ENCODE peak calls at places on chromosomes 12 and 14, in seven cellular contexts. F is K562, O is HCT116, W is HepG2, V is Panc1, B is SK-N-SH, P is H1. D is an unnamed sample.

GRCh38 chr12:89370850-89371249 is 18.5 kb upstream of the DUSP6 start:
- DNase-seq in F (no peak), V (no peak), B (no peak), O (peak), P (no peak), W (no peak), D (no peak)

GRCh38 chr14:20803221-20803620 is 577 bp upstream of the RNASE1 start:
- DNase-seq in W (no peak), O (no peak), B (no peak), P (no peak), F (no peak), V (no peak), D (no peak)

GRCh38 chr12:91577586-91578539 is 395.2 kb upstream of the DCN start:
- DNase-seq in W (no peak), B (peak), F (peak), P (no peak), V (no peak), O (peak), D (no peak)

GRCh38 chr12:8028267-8028666 is 4.2 kb upstream of the FOXJ2 start:
- DNase-seq in O (no peak), P (no peak), F (no peak), W (no peak), V (no peak), B (no peak), D (no peak)

GRCh38 chr14:32142754-32143437 is 58.9 kb upstream of the RNU6-7 start:
- DNase-seq in V (no peak), B (no peak), W (no peak), F (no peak), O (no peak), P (no peak), D (no peak)

GRCh38 chr12:81863406-81863805 is 104.3 kb upstream of the PPFIA2 start:
- DNase-seq in W (no peak), F (no peak), O (no peak), P (no peak), V (no peak), B (no peak), D (no peak)

GRCh38 chr12:22712083-22712482 is 87.1 kb downstream of the ETNK1 start:
- DNase-seq in V (no peak), F (no peak), B (no peak), P (no peak), W (no peak), O (no peak), D (no peak)

GRCh38 chr14:71089974-71090373 is 182.7 kb downstream of the PCNX1 start:
- DNase-seq in V (no peak), P (no peak), B (no peak), W (no peak), F (no peak), O (no peak), D (no peak)

GRCh38 chr14:34258318-34258717 is 203.7 kb downstream of the SPTSSA start:
- DNase-seq in O (no peak), W (no peak), P (no peak), F (no peak), V (no peak), B (no peak), D (no peak)

GRCh38 chr12:50634379-50634778 is 129.5 kb upstream of the ATF1 start:
- DNase-seq in O (no peak), F (no peak), B (no peak), P (no peak), W (no peak), V (no peak), D (no peak)

DNA sequence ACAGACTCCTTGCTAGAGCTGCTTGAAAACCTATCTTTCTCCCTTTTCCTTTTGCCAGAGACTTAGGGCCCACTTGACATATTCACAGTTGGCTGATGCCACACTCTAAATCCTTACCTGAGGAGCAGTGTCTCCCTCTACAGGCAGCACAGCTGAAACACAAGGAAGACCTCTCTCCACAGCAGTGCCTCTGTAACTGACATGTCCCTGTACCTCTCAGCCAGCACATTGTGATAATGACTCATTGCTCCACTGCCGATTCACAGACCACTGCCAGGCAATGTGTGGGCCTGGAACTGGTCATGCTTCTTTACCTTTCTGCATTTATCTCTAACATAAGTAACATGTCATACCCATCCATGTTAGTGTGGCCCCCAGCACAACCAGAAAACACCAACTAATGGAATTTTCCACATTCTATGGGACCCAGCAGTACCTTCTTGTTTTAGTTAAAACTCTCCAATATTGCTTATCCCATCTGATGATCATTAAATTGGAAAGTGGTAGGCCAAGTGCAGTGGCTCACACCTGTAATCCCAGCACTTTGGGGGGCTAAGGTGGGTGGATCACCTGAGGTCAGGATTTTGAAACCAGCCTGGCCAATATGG is 56.5 kb downstream of the GTF2A1 start:
- DNase-seq in B (peak), O (peak), W (peak), F (peak), P (peak), V (peak), D (peak)
- TF ChIP-seq SIN3A in B (no peak), O (no peak), W (no peak), F (no peak), P (no peak), V (no peak), D (no peak)

GRCh38 chr12:95205685-95206084 is 11.6 kb downstream of the FGD6 start:
- DNase-seq in V (no peak), W (no peak), P (no peak), O (no peak), B (no peak), F (no peak), D (no peak)
- H3K4me3 ChIP-seq in V (peak), W (no peak), P (peak), O (peak), B (no peak), F (no peak), D (no peak)

GRCh38 chr14:99628832-99629618 is 15.9 kb upstream of the HHIPL1 start:
- DNase-seq in F (peak), W (peak), P (peak), V (peak), O (peak), B (peak), D (no peak)
- TF ChIP-seq SIN3A in F (no peak), W (no peak), P (peak), V (no peak), O (no peak), B (peak), D (no peak)

GRCh38 chr12:102616692-102617091 is 136.3 kb upstream of the IGF1 start:
- DNase-seq in W (no peak), V (no peak), B (no peak), F (no peak), P (no peak), O (no peak), D (no peak)

GRCh38 chr12:102612008-102612407 is 131.6 kb upstream of the IGF1 start:
- DNase-seq in B (no peak), P (peak), W (no peak), V (no peak), F (no peak), O (no peak), D (no peak)
- H3K4me3 ChIP-seq in B (no peak), P (peak), W (no peak), V (no peak), F (no peak), O (no peak), D (no peak)

DNA sequence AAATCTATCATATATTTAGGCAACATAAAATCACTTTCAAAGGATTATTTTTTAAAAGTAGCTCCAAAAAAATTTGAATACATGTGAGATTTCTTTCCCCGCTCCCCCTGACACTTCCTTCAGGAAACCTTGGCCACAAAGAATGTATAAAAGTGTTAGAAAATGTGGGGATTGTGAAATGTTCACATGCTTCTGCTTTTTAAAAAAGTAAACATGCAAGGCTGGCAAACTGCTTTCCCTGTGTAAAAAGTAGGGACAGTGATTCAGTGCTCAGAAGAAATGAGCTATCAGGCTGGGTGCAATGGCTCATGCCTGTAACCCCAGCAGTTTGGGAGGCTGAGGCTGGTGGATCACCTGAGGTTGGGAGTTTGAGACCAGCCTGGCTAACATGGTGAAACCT is 26.6 kb downstream of the MBIP start:
- DNase-seq in O (no peak), V (no peak), P (no peak), W (peak), B (no peak), F (no peak), D (no peak)
- TF ChIP-seq SIN3A in O (no peak), V (no peak), P (no peak), W (no peak), B (no peak), F (no peak), D (no peak)

GRCh38 chr12:120538281-120539156 is 4.4 kb downstream of the RNF10 start:
- DNase-seq in O (no peak), P (no peak), B (peak), W (peak), F (peak), V (no peak), D (no peak)
- H3K4me3 ChIP-seq in O (peak), P (no peak), B (peak), W (peak), F (no peak), V (peak), D (peak)

GRCh38 chr14:100440207-100440631 is 117.1 kb downstream of the SLC25A47 start:
- DNase-seq in F (peak), B (peak), O (no peak), V (peak), P (peak), W (peak), D (no peak)

GRCh38 chr14:100440758-100441203 is 117.6 kb downstream of the SLC25A47 start:
- DNase-seq in V (no peak), W (no peak), F (peak), P (no peak), B (peak), O (no peak), D (no peak)

GRCh38 chr14:100438678-100439592 is 115.8 kb downstream of the SLC25A47 start:
- DNase-seq in F (no peak), W (peak), P (no peak), O (peak), B (no peak), V (peak), D (no peak)

GRCh38 chr14:100438271-100438670 is 115.1 kb downstream of the SLC25A47 start:
- DNase-seq in W (no peak), B (peak), F (no peak), P (no peak), O (no peak), V (no peak), D (no peak)

GRCh38 chr14:100439781-100440180 is 116.6 kb downstream of the SLC25A47 start:
- DNase-seq in F (no peak), W (no peak), V (no peak), B (no peak), O (no peak), P (no peak), D (no peak)
- TF ChIP-seq SIN3A in F (no peak), W (no peak), V (no peak), B (no peak), O (no peak), P (no peak), D (no peak)

D was measured in GM12878.